ENCODE peak calls at places on chromosome 2, in ten cellular contexts. Z is GM23338, W is epithelial cell of proximal tubule, H is endothelial cell of umbilical vein, M is GM12865, V is IMR-90, U is RWPE2, F is AG04450, R is fibroblast of lung, B is stomach. C is an unnamed sample.

GRCh38 chr2:226411727-226412360 is 387.8 kb downstream of the IRS1 start:
- DNase-seq in Z (no peak), W (peak; percentile 94), H (no peak), M (no peak), V (peak; percentile 70), U (peak; percentile 81), F (no peak), R (peak; percentile 24), B (no peak), C (no peak)

GRCh38 chr2:46873632-46874068 is 42.0 kb downstream of the MCFD2 start:
- DNase-seq in Z (no peak), W (peak; percentile 65), H (peak; percentile 94), M (no peak), V (peak; percentile 98), U (peak; percentile 90), F (peak; percentile 81), R (peak; percentile 95), B (peak; percentile 59), C (peak; percentile 82)

GRCh38 chr2:136764397-136765255 is 719 bp upstream of the THSD7B start:
- DNase-seq in Z (peak; percentile 81), W (no peak), H (no peak), M (no peak), V (no peak), U (no peak), F (no peak), R (no peak), B (no peak), C (no peak)

GRCh38 chr2:220353897-220354296 is 726.5 kb downstream of the SLC4A3 start:
- DNase-seq in Z (no peak), W (no peak), H (no peak), M (no peak), V (peak; percentile 54), U (no peak), F (no peak), R (peak; percentile 36), B (no peak), C (peak; percentile 64)

GRCh38 chr2:11987151-11987550 is 240.7 kb downstream of the LPIN1 start:
- DNase-seq in Z (no peak), W (no peak), H (no peak), M (no peak), V (no peak), U (no peak), F (no peak), R (no peak), B (no peak), C (no peak)

GRCh38 chr2:11417946-11418585 is 47.9 kb downstream of the E2F6 start:
- DNase-seq in Z (peak; percentile 68), W (no peak), H (no peak), M (peak; percentile 48), V (no peak), U (no peak), F (no peak), R (peak; percentile 17), B (no peak), C (no peak)

GRCh38 chr2:179562330-179562885 is 297.8 kb upstream of the SESTD1 start:
- DNase-seq in Z (no peak), W (no peak), H (no peak), M (no peak), V (no peak), U (no peak), F (no peak), R (no peak), B (no peak), C (no peak)

GRCh38 chr2:49973917-49974368 is 819.6 kb upstream of the FSHR start:
- DNase-seq in Z (peak; percentile 82), W (no peak), H (no peak), M (peak; percentile 46), V (no peak), U (no peak), F (no peak), R (peak; percentile 10), B (peak; percentile 45), C (no peak)

GRCh38 chr2:234496835-234497591 is at the start of gene ARL4C:
- DNase-seq in Z (peak; percentile 78), W (no peak), H (peak; percentile 74), M (peak; percentile 61), V (peak; percentile 60), U (no peak), F (no peak), R (peak; percentile 66), B (peak; percentile 71), C (no peak)

GRCh38 chr2:101696272-101697123 is 1.0 kb upstream of the MAP4K4 start:
- DNase-seq in Z (peak; percentile 61), W (no peak), H (peak; percentile 11), M (no peak), V (no peak), U (no peak), F (no peak), R (peak; percentile 29), B (peak; percentile 49), C (no peak)

GRCh38 chr2:241772063-241772499 is 4.5 kb upstream of the GAL3ST2 start:
- DNase-seq in Z (no peak), W (no peak), H (no peak), M (peak; percentile 88), V (no peak), U (no peak), F (no peak), R (no peak), B (no peak), C (no peak)

DNA sequence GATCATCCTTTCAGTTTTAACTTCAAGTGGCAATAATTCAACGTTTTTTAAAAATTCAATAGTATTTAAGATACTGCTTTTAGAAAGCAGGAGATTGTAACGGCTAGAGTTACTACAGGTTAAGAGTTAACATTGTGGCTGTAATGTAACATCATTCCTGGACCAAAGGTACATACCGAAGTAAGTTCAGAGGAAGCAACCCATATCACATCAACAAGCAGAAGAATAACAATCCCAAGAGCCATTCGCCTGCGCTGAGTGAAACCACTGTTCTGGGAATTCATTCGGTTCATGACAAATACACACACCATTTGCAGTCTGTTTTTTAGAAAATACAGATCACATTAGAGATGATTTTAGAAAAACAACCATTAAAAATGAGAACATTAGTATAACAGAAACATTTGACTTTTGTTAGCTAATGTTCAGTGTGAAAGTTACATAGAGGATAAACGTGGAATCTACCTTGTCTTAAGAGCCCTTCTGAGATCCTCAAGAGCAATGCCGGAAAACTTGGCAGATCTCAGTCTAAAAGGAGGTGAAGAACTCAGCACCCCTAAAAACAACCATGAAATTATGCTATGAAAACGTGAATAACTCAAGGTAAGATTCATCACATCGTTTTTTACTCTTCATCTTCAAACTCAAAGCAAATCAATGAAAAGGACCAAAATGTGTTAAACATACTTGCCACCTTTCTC is 1.3 kb downstream of the SLC35F5 start:
- DNase-seq in Z (no peak), W (no peak), H (peak; percentile 34), M (no peak), V (no peak), U (no peak), F (no peak), R (peak; percentile 19), B (no peak), C (no peak)
- H3K4me3 ChIP-seq in Z (peak overlapping the region; percentile 97), W (peak overlapping the region; percentile 77), H (peak overlapping the region; percentile 97), M (peak overlapping the region; percentile 95), V (peak overlapping the region; percentile 87), U (peak overlapping the region; percentile 98), F (peak overlapping the region; percentile 98), R (peak overlapping the region; percentile 94), B (peak overlapping the region; percentile 89), C (peak overlapping the region; percentile 97)

DNA sequence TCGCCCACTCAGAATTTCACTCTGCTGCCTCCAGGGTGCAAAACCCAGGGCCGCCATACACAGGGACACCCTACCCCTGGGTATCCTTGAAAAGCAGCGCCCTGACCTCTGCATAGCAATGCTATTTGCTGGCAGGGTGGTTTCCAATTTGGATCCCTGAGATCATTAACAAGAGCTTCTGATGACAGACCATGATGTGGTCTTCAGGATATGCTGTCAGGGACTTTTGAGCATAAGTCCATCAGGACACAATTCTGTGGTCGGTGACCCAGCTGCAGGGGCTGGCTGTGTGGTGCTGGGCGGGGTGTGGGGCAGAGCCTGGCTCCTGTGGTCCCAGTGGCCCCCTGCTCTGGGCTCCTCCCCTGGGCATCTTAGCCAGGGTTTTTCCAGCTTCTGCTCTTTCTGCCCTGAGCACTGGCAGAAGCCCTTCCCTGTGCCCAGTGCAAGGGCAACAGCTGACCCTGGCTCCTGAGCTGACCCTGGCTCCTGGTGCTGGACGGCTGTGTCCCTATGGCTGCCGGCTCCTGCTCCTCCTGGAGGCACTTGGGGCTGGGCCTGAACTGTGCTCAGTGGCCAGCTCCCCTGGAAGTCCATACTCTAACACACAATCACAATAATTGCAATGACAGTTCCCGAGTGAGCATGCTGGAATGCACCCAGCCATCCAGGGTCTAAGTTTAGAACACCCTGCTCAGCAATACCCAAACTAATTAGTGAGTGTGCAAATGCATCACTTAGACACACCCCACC is 271.5 kb downstream of the HDAC4 start:
- DNase-seq in Z (no peak), W (peak; percentile 7), H (no peak), M (no peak), V (peak; percentile 18), U (no peak), F (no peak), R (no peak), B (no peak), C (no peak)
- TF ChIP-seq CTCF in Z (no peak), W (no peak), H (no peak), M (no peak), V (no peak), U (no peak), F (no peak), R (no peak), B (no peak), C (no peak)

GRCh38 chr2:9473308-9473984 is 905 bp upstream of the IAH1 start:
- DNase-seq in Z (peak; percentile 84), W (no peak), H (no peak), M (peak; percentile 47), V (no peak), U (no peak), F (no peak), R (no peak), B (peak; percentile 52), C (no peak)
- H3K4me3 ChIP-seq in Z (peak overlapping the region; percentile 71), W (peak overlapping the region; percentile 71), H (peak overlapping the region; percentile 86), M (peak overlapping the region; percentile 93), V (no peak overlapping the region), U (peak overlapping the region; percentile 61), F (peak overlapping the region; percentile 57), R (no peak overlapping the region), B (peak overlapping the region; percentile 87), C (peak overlapping the region; percentile 73)

GRCh38 chr2:33408109-33408508 is 68.3 kb upstream of the RASGRP3 start:
- DNase-seq in Z (no peak), W (no peak), H (no peak), M (no peak), V (no peak), U (no peak), F (no peak), R (no peak), B (no peak), C (no peak)

GRCh38 chr2:33409417-33409955 is 67.0 kb upstream of the RASGRP3 start:
- DNase-seq in Z (no peak), W (no peak), H (no peak), M (no peak), V (no peak), U (no peak), F (no peak), R (no peak), B (no peak), C (no peak)

GRCh38 chr2:33417093-33417492 is 59.4 kb upstream of the RASGRP3 start:
- DNase-seq in Z (no peak), W (no peak), H (peak; percentile 58), M (no peak), V (no peak), U (no peak), F (no peak), R (no peak), B (no peak), C (no peak)

GRCh38 chr2:33411765-33412164 is 64.7 kb upstream of the RASGRP3 start:
- DNase-seq in Z (no peak), W (peak; percentile 73), H (no peak), M (no peak), V (peak; percentile 93), U (no peak), F (peak; percentile 78), R (peak; percentile 91), B (no peak), C (peak; percentile 81)

GRCh38 chr2:33412920-33413319 is 63.5 kb upstream of the RASGRP3 start:
- DNase-seq in Z (peak; percentile 54), W (no peak), H (peak; percentile 82), M (peak; percentile 28), V (peak; percentile 76), U (no peak), F (no peak), R (peak; percentile 80), B (no peak), C (no peak)
- TF ChIP-seq CTCF in Z (peak; percentile 55), W (peak; percentile 58), H (peak; percentile 57), M (peak; percentile 22), V (peak; percentile 58), U (peak; percentile 29), F (peak; percentile 65), R (peak; percentile 61), B (no peak), C (peak; percentile 38)